ENCODE peak calls at places on chromosomes 6 and 20, in four cellular contexts. Y is neural progenitor cell, D is GM23248, F is GM23338. C is an unnamed sample. For H4K20me1, the result is how much of the 10 kb centered on the place peaks cover.

GRCh38 chr6:106080106-106081095 is 5.7 kb upstream of the PRDM1 start:
- DNase-seq in Y (peak), D (no peak), F (no peak), C (no peak)

GRCh38 chr6:2744206-2744771 is 6.4 kb downstream of the MYLK4 start:
- DNase-seq in Y (no peak), D (peak), F (no peak), C (peak)

GRCh38 chr20:38805958-38806854 is 709 bp downstream of the PPP1R16B start:
- DNase-seq in Y (peak), D (peak), F (peak), C (no peak)

GRCh38 chr6:136526196-136526930 is 23.9 kb downstream of the MAP7 start:
- DNase-seq in Y (peak), D (peak), F (peak), C (peak)

GRCh38 chr6:63882208-63882607 is 246.6 kb downstream of the PHF3 start:
- DNase-seq in Y (peak), D (peak), F (peak), C (no peak)

GRCh38 chr20:51422912-51423667 is 119.4 kb downstream of the NFATC2 start:
- DNase-seq in Y (no peak), D (no peak), F (no peak), C (no peak)

GRCh38 chr6:88577461-88577860 is 386.0 kb downstream of the RNGTT start:
- DNase-seq in Y (no peak), D (no peak), F (no peak), C (no peak)

GRCh38 chr6:7954477-7955200 is 44.1 kb upstream of the TXNDC5 start:
- DNase-seq in Y (no peak), D (no peak), F (no peak), C (no peak)

GRCh38 chr6:153790881-153791473 is 248.1 kb upstream of the OPRM1 start:
- DNase-seq in Y (peak), D (no peak), F (peak), C (peak)

GRCh38 chr20:48124181-48124782 is 339.0 kb upstream of the SULF2 start:
- DNase-seq in Y (no peak), D (no peak), F (no peak), C (no peak)

GRCh38 chr6:66771626-66772025 is 1064.6 kb upstream of the EYS start:
- DNase-seq in Y (no peak), D (no peak), F (no peak), C (peak)

GRCh38 chr20:36793294-36794115 is 19.9 kb upstream of the DSN1 start:
- DNase-seq in Y (no peak), D (no peak), F (no peak), C (no peak)

GRCh38 chr20:50389437-50389807 is 120.8 kb upstream of the PTPN1 start:
- DNase-seq in Y (no peak), D (no peak), F (no peak), C (no peak)

GRCh38 chr6:36131517-36132220 is 1.4 kb downstream of the MAPK13 start:
- DNase-seq in Y (no peak), D (peak), F (no peak), C (peak)

GRCh38 chr6:39452306-39452705 is 129.8 kb upstream of the KCNK16 start:
- DNase-seq in Y (no peak), D (peak), F (no peak), C (peak)

GRCh38 chr6:30184417-30185031 is 21.2 kb downstream of the TRIM15 start:
- DNase-seq in Y (no peak), D (no peak), F (no peak), C (no peak)

GRCh38 chr20:1664911-1665310 is 7.3 kb upstream of the SIRPG start:
- DNase-seq in Y (no peak), D (no peak), F (no peak), C (no peak)

GRCh38 chr6:88997365-88997764 is 33.9 kb upstream of the RNGTT start:
- DNase-seq in Y (no peak), D (no peak), F (no peak), C (no peak)

DNA sequence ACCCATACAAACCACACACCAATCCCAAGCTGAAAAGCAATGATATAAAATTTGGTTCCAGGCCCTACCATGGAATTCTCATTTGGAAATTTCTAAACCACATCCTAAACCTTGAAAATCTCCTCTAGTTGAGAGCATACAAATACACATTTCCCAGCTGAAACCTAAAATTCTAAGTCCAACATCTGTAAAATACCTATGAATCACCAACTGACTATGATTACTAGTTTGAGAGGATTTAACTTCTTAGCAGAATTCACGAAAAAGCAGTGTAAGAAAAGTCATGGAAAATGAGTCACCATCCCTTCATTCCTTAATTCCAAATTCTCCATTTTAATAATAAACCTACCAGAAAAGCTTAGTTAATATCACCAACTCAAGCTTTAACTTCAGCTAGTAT is 15.4 kb downstream of the RANBP9 start:
- DNase-seq in Y (no peak), D (peak), F (no peak), C (peak)
- H4K20me1 ChIP-seq in Y (under half), D (under half), F (under half), C (under half)

DNA sequence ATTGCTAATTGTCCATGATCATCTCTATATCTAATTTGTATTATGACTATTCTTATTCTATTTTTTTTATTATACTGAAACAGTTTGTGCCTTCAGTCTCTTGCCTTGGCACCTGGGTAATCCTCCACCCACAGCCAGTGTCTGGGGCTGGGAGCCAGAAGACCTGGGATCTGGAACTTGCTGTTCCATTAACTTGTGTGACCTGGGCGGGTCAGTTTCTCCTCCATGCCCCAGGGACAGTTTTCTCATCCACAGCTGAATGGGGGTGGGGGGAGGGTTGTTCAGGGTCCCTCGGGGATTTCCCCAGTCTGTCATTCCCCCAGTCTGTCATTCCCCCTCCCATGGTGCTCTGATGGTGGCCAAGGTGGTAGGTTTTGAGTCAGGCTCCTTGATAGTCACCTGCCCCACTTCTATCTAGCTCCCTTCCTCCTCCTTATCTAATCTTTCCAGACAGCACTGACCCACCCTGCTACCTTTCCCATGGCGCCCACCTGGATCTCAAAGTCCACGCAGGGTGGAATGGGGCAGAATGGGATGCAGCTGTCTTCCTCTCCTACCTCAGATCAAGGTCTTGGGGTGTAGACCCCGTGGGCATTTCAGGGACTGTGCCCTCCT is 11.0 kb downstream of the ITPR3 start:
- DNase-seq in Y (no peak), D (no peak), F (no peak), C (no peak)
- H4K20me1 ChIP-seq in Y (under half), D (under half), F (under half), C (under half)

DNA sequence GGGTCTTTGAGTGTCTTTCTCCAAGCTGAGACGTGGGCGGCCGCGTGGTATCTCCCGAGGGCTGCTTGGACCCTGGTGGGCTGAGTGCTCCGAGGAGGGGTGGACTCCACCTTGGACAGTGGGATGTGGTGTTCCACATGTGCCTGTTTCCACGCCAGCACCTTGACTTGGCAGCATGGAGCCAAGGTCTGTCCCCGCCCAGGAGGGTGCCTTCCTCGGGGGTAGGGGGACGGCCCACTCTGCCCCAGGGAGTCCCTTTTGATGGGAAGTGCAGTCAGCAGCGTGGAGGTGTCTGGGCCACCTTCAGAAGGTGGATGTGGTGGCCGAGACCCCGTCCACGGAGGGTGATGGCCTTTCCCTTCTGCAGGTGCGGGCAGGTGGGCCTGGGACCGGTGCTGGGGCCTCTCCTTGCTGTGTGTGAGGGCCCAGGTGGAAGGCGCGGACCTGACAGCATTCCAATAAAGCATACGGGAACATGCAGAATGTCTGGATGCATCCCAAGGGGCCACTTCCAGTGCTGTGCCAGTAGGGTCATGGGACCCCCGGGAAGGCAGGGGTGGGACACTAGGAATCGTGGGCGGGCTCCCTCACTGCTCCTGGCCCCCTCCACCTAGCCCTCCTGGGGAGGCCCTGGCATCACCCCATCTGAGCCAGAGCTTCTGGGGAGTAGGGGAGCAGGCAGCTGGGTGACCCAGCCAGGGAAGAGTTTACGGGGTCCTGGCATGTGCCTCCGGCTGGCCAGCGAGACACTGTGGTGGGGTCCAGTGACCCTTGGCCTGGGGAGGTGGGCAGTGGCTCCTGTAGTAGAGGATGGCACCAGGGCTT is 3.5 kb upstream of the COL20A1 start:
- DNase-seq in Y (no peak), D (no peak), F (no peak), C (no peak)
- H4K20me1 ChIP-seq in Y (under half), D (under half), F (under half), C (under half)

GRCh38 chr20:46119547-46119946 is 1.4 kb downstream of the CD40 start:
- DNase-seq in Y (no peak), D (no peak), F (no peak), C (no peak)
- H4K20me1 ChIP-seq in Y (under half), D (under half), F (under half), C (under half)

DNA sequence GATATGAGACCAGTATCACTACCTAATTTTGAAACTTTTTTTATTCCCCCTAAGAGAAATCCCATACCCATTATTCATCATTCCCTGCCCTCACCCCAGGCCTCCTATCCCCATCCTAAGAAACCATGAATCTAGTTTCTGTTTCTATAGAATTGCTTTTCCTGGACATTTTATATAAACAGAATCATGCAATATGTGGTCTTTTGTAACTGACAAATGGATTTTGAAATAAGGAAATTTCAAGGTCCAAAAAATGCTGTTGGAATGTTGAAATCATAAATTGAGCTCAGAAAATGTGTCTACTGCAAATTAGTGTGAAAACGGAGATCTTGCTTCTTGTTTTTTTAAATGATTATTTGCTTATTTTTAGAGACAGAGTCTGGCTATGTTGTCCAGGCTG is 25.1 kb downstream of the RNF217 start:
- DNase-seq in Y (no peak), D (no peak), F (no peak), C (peak)
- H4K20me1 ChIP-seq in Y (under half), D (under half), F (under half), C (under half)

GRCh38 chr20:2878515-2878914 is 5.2 kb downstream of the PTPRA start:
- DNase-seq in Y (no peak), D (no peak), F (no peak), C (no peak)
- H4K20me1 ChIP-seq in Y (under half), D (under half), F (under half), C (under half)

DNA sequence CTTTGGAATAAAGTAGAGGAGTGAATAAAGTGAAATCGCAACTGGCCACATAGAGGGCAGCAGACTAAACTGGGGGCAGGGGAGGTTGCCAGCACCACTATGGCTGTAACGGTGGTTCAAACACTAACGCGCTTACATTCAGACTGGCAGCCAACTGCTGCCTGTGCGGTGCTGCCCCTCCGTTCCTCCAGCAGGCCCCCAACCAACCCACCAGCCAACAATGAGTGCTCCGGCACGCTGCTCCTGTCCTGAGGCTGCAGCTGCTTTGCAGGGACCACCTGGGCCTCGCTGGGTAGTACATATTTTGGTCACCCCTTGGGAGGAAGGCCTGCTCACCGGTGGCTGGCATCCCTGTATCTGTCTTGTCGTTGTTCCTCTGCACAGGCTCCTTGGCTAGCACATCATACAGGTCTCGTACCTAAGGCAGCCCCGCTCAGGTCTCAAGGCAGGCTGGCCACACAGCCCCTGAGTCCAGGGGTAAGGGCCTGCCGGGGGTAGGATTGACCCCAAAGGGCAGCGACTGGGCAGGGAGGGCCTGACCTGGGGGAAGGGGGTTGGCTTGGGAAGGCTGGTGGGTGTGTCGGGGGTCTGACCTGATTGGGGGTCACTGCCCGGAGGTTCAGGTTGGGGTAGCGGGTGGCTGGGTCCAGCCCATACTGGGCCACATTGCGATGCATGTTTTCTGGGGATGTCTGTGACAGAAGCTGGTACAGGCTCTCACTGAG is 6.3 kb downstream of the MICAL1 start:
- DNase-seq in Y (no peak), D (no peak), F (no peak), C (no peak)
- H4K20me1 ChIP-seq in Y (under half), D (under half), F (under half), C (under half)

GRCh38 chr20:35724321-35725230 is 17.5 kb downstream of the RBM39 start:
- DNase-seq in Y (no peak), D (no peak), F (no peak), C (no peak)
- H4K20me1 ChIP-seq in Y (half or more), D (under half), F (half or more), C (under half)

C was measured in fibroblast of lung.